ENCODE peak calls at places on chromosomes 2 and 18, in five cellular contexts. One of them, this sample, is unnamed.

GRCh38 chr2:71526131-71526530 is 72.8 kb downstream of the DYSF start:
- DNase-seq in activated CD4-positive, alpha-beta memory T cell treated with anti-CD3 and anti-CD28 coated beads, Interleukin-2, amount 10 ng/mL, durations not matched to agents 7 days and 5 days: no peak
- DNase-seq in stimulated activated CD4-positive, alpha-beta T cell treated with anti-CD3 and anti-CD28 coated beads, Interleukin-1b, Interleukin-23, amount 100 ng/mL, for 24 hours: no peak
- DNase-seq in activated T-helper 1 cell treated with Interleukin-2 at 50 U/mL for 16 hours: no peak
- DNase-seq in AG08396: no peak
- DNase-seq in this sample: no peak

GRCh38 chr2:198054299-198054698 is 249.9 kb downstream of the PLCL1 start:
- DNase-seq in activated CD4-positive, alpha-beta memory T cell treated with anti-CD3 and anti-CD28 coated beads, Interleukin-2, amount 10 ng/mL, durations not matched to agents 7 days and 5 days: peak
- DNase-seq in stimulated activated CD4-positive, alpha-beta T cell treated with anti-CD3 and anti-CD28 coated beads, Interleukin-1b, Interleukin-23, amount 100 ng/mL, for 24 hours: peak
- DNase-seq in activated T-helper 1 cell treated with Interleukin-2 at 50 U/mL for 16 hours: peak
- DNase-seq in AG08396: peak
- DNase-seq in this sample: no peak

GRCh38 chr2:106961328-106961727 is 75.4 kb upstream of the ST6GAL2 start:
- DNase-seq in activated CD4-positive, alpha-beta memory T cell treated with anti-CD3 and anti-CD28 coated beads, Interleukin-2, amount 10 ng/mL, durations not matched to agents 7 days and 5 days: no peak
- DNase-seq in stimulated activated CD4-positive, alpha-beta T cell treated with anti-CD3 and anti-CD28 coated beads, Interleukin-1b, Interleukin-23, amount 100 ng/mL, for 24 hours: no peak
- DNase-seq in activated T-helper 1 cell treated with Interleukin-2 at 50 U/mL for 16 hours: no peak
- DNase-seq in AG08396: no peak
- DNase-seq in this sample: no peak

GRCh38 chr2:3462493-3463104 is 56.7 kb downstream of the ADI1 start:
- DNase-seq in activated CD4-positive, alpha-beta memory T cell treated with anti-CD3 and anti-CD28 coated beads, Interleukin-2, amount 10 ng/mL, durations not matched to agents 7 days and 5 days: no peak
- DNase-seq in stimulated activated CD4-positive, alpha-beta T cell treated with anti-CD3 and anti-CD28 coated beads, Interleukin-1b, Interleukin-23, amount 100 ng/mL, for 24 hours: no peak
- DNase-seq in activated T-helper 1 cell treated with Interleukin-2 at 50 U/mL for 16 hours: no peak
- DNase-seq in AG08396: no peak
- DNase-seq in this sample: no peak

GRCh38 chr18:32271649-32272324 is 81.9 kb downstream of the MEP1B start:
- DNase-seq in activated CD4-positive, alpha-beta memory T cell treated with anti-CD3 and anti-CD28 coated beads, Interleukin-2, amount 10 ng/mL, durations not matched to agents 7 days and 5 days: no peak
- DNase-seq in stimulated activated CD4-positive, alpha-beta T cell treated with anti-CD3 and anti-CD28 coated beads, Interleukin-1b, Interleukin-23, amount 100 ng/mL, for 24 hours: no peak
- DNase-seq in activated T-helper 1 cell treated with Interleukin-2 at 50 U/mL for 16 hours: no peak
- DNase-seq in AG08396: peak
- DNase-seq in this sample: peak

GRCh38 chr2:126949775-126950174 is 51.1 kb downstream of the TEX51 start:
- DNase-seq in activated CD4-positive, alpha-beta memory T cell treated with anti-CD3 and anti-CD28 coated beads, Interleukin-2, amount 10 ng/mL, durations not matched to agents 7 days and 5 days: no peak
- DNase-seq in stimulated activated CD4-positive, alpha-beta T cell treated with anti-CD3 and anti-CD28 coated beads, Interleukin-1b, Interleukin-23, amount 100 ng/mL, for 24 hours: no peak
- DNase-seq in activated T-helper 1 cell treated with Interleukin-2 at 50 U/mL for 16 hours: no peak
- DNase-seq in AG08396: no peak
- DNase-seq in this sample: no peak

GRCh38 chr2:131032393-131032836 is 60.8 kb downstream of the FAM168B start:
- DNase-seq in activated CD4-positive, alpha-beta memory T cell treated with anti-CD3 and anti-CD28 coated beads, Interleukin-2, amount 10 ng/mL, durations not matched to agents 7 days and 5 days: no peak
- DNase-seq in stimulated activated CD4-positive, alpha-beta T cell treated with anti-CD3 and anti-CD28 coated beads, Interleukin-1b, Interleukin-23, amount 100 ng/mL, for 24 hours: no peak
- DNase-seq in activated T-helper 1 cell treated with Interleukin-2 at 50 U/mL for 16 hours: no peak
- DNase-seq in AG08396: no peak
- DNase-seq in this sample: no peak

GRCh38 chr18:35479911-35480586 is 17.7 kb downstream of the INO80C start:
- DNase-seq in activated CD4-positive, alpha-beta memory T cell treated with anti-CD3 and anti-CD28 coated beads, Interleukin-2, amount 10 ng/mL, durations not matched to agents 7 days and 5 days: no peak
- DNase-seq in stimulated activated CD4-positive, alpha-beta T cell treated with anti-CD3 and anti-CD28 coated beads, Interleukin-1b, Interleukin-23, amount 100 ng/mL, for 24 hours: no peak
- DNase-seq in activated T-helper 1 cell treated with Interleukin-2 at 50 U/mL for 16 hours: no peak
- DNase-seq in AG08396: no peak
- DNase-seq in this sample: no peak

GRCh38 chr2:85769236-85769986 is 15.6 kb downstream of the ATOH8 start:
- DNase-seq in activated CD4-positive, alpha-beta memory T cell treated with anti-CD3 and anti-CD28 coated beads, Interleukin-2, amount 10 ng/mL, durations not matched to agents 7 days and 5 days: no peak
- DNase-seq in stimulated activated CD4-positive, alpha-beta T cell treated with anti-CD3 and anti-CD28 coated beads, Interleukin-1b, Interleukin-23, amount 100 ng/mL, for 24 hours: no peak
- DNase-seq in activated T-helper 1 cell treated with Interleukin-2 at 50 U/mL for 16 hours: no peak
- DNase-seq in AG08396: peak
- DNase-seq in this sample: no peak

GRCh38 chr2:39455826-39456225 is 18.7 kb upstream of the MAP4K3 start:
- DNase-seq in activated CD4-positive, alpha-beta memory T cell treated with anti-CD3 and anti-CD28 coated beads, Interleukin-2, amount 10 ng/mL, durations not matched to agents 7 days and 5 days: no peak
- DNase-seq in stimulated activated CD4-positive, alpha-beta T cell treated with anti-CD3 and anti-CD28 coated beads, Interleukin-1b, Interleukin-23, amount 100 ng/mL, for 24 hours: no peak
- DNase-seq in activated T-helper 1 cell treated with Interleukin-2 at 50 U/mL for 16 hours: no peak
- DNase-seq in AG08396: no peak
- DNase-seq in this sample: no peak

GRCh38 chr2:171712051-171712450 is 24.8 kb downstream of the DYNC1I2 start:
- DNase-seq in activated CD4-positive, alpha-beta memory T cell treated with anti-CD3 and anti-CD28 coated beads, Interleukin-2, amount 10 ng/mL, durations not matched to agents 7 days and 5 days: no peak
- DNase-seq in stimulated activated CD4-positive, alpha-beta T cell treated with anti-CD3 and anti-CD28 coated beads, Interleukin-1b, Interleukin-23, amount 100 ng/mL, for 24 hours: no peak
- DNase-seq in activated T-helper 1 cell treated with Interleukin-2 at 50 U/mL for 16 hours: no peak
- DNase-seq in AG08396: peak
- DNase-seq in this sample: peak

GRCh38 chr18:12820526-12820925 is 63.5 kb downstream of the PTPN2 start:
- DNase-seq in activated CD4-positive, alpha-beta memory T cell treated with anti-CD3 and anti-CD28 coated beads, Interleukin-2, amount 10 ng/mL, durations not matched to agents 7 days and 5 days: no peak
- DNase-seq in stimulated activated CD4-positive, alpha-beta T cell treated with anti-CD3 and anti-CD28 coated beads, Interleukin-1b, Interleukin-23, amount 100 ng/mL, for 24 hours: no peak
- DNase-seq in activated T-helper 1 cell treated with Interleukin-2 at 50 U/mL for 16 hours: no peak
- DNase-seq in AG08396: no peak
- DNase-seq in this sample: no peak

GRCh38 chr2:230048010-230048671 is 20.6 kb downstream of the SLC16A14 start:
- DNase-seq in activated CD4-positive, alpha-beta memory T cell treated with anti-CD3 and anti-CD28 coated beads, Interleukin-2, amount 10 ng/mL, durations not matched to agents 7 days and 5 days: no peak
- DNase-seq in stimulated activated CD4-positive, alpha-beta T cell treated with anti-CD3 and anti-CD28 coated beads, Interleukin-1b, Interleukin-23, amount 100 ng/mL, for 24 hours: no peak
- DNase-seq in activated T-helper 1 cell treated with Interleukin-2 at 50 U/mL for 16 hours: no peak
- DNase-seq in AG08396: no peak
- DNase-seq in this sample: no peak

GRCh38 chr18:23703057-23703986 is 14.1 kb downstream of the LAMA3 start:
- DNase-seq in activated CD4-positive, alpha-beta memory T cell treated with anti-CD3 and anti-CD28 coated beads, Interleukin-2, amount 10 ng/mL, durations not matched to agents 7 days and 5 days: peak
- DNase-seq in stimulated activated CD4-positive, alpha-beta T cell treated with anti-CD3 and anti-CD28 coated beads, Interleukin-1b, Interleukin-23, amount 100 ng/mL, for 24 hours: no peak
- DNase-seq in activated T-helper 1 cell treated with Interleukin-2 at 50 U/mL for 16 hours: no peak
- DNase-seq in AG08396: peak
- DNase-seq in this sample: peak

GRCh38 chr2:110991951-110992350 is 128.8 kb upstream of the BCL2L11 start:
- DNase-seq in activated CD4-positive, alpha-beta memory T cell treated with anti-CD3 and anti-CD28 coated beads, Interleukin-2, amount 10 ng/mL, durations not matched to agents 7 days and 5 days: no peak
- DNase-seq in stimulated activated CD4-positive, alpha-beta T cell treated with anti-CD3 and anti-CD28 coated beads, Interleukin-1b, Interleukin-23, amount 100 ng/mL, for 24 hours: no peak
- DNase-seq in activated T-helper 1 cell treated with Interleukin-2 at 50 U/mL for 16 hours: no peak
- DNase-seq in AG08396: no peak
- DNase-seq in this sample: no peak

GRCh38 chr2:210660-211059 is 53.2 kb downstream of the SH3YL1 start:
- DNase-seq in activated CD4-positive, alpha-beta memory T cell treated with anti-CD3 and anti-CD28 coated beads, Interleukin-2, amount 10 ng/mL, durations not matched to agents 7 days and 5 days: no peak
- DNase-seq in stimulated activated CD4-positive, alpha-beta T cell treated with anti-CD3 and anti-CD28 coated beads, Interleukin-1b, Interleukin-23, amount 100 ng/mL, for 24 hours: no peak
- DNase-seq in activated T-helper 1 cell treated with Interleukin-2 at 50 U/mL for 16 hours: no peak
- DNase-seq in AG08396: no peak
- DNase-seq in this sample: peak

GRCh38 chr2:161412346-161412745 is 3.8 kb upstream of the TBR1 start:
- DNase-seq in activated CD4-positive, alpha-beta memory T cell treated with anti-CD3 and anti-CD28 coated beads, Interleukin-2, amount 10 ng/mL, durations not matched to agents 7 days and 5 days: no peak
- DNase-seq in stimulated activated CD4-positive, alpha-beta T cell treated with anti-CD3 and anti-CD28 coated beads, Interleukin-1b, Interleukin-23, amount 100 ng/mL, for 24 hours: no peak
- DNase-seq in activated T-helper 1 cell treated with Interleukin-2 at 50 U/mL for 16 hours: no peak
- DNase-seq in AG08396: no peak
- DNase-seq in this sample: no peak

GRCh38 chr18:34651586-34652369 is 58.3 kb upstream of the DTNA start:
- DNase-seq in activated CD4-positive, alpha-beta memory T cell treated with anti-CD3 and anti-CD28 coated beads, Interleukin-2, amount 10 ng/mL, durations not matched to agents 7 days and 5 days: no peak
- DNase-seq in stimulated activated CD4-positive, alpha-beta T cell treated with anti-CD3 and anti-CD28 coated beads, Interleukin-1b, Interleukin-23, amount 100 ng/mL, for 24 hours: no peak
- DNase-seq in activated T-helper 1 cell treated with Interleukin-2 at 50 U/mL for 16 hours: no peak
- DNase-seq in AG08396: no peak
- DNase-seq in this sample: no peak

GRCh38 chr18:36450264-36450663 is 152.8 kb downstream of the FHOD3 start:
- DNase-seq in activated CD4-positive, alpha-beta memory T cell treated with anti-CD3 and anti-CD28 coated beads, Interleukin-2, amount 10 ng/mL, durations not matched to agents 7 days and 5 days: no peak
- DNase-seq in stimulated activated CD4-positive, alpha-beta T cell treated with anti-CD3 and anti-CD28 coated beads, Interleukin-1b, Interleukin-23, amount 100 ng/mL, for 24 hours: no peak
- DNase-seq in activated T-helper 1 cell treated with Interleukin-2 at 50 U/mL for 16 hours: no peak
- DNase-seq in AG08396: no peak
- DNase-seq in this sample: no peak

GRCh38 chr2:161332568-161332967 is 24.3 kb downstream of the PSMD14 start:
- DNase-seq in activated CD4-positive, alpha-beta memory T cell treated with anti-CD3 and anti-CD28 coated beads, Interleukin-2, amount 10 ng/mL, durations not matched to agents 7 days and 5 days: no peak
- DNase-seq in stimulated activated CD4-positive, alpha-beta T cell treated with anti-CD3 and anti-CD28 coated beads, Interleukin-1b, Interleukin-23, amount 100 ng/mL, for 24 hours: no peak
- DNase-seq in activated T-helper 1 cell treated with Interleukin-2 at 50 U/mL for 16 hours: no peak
- DNase-seq in AG08396: no peak
- DNase-seq in this sample: no peak

GRCh38 chr2:229880892-229881553 is 40.8 kb downstream of the TRIP12 start:
- DNase-seq in activated CD4-positive, alpha-beta memory T cell treated with anti-CD3 and anti-CD28 coated beads, Interleukin-2, amount 10 ng/mL, durations not matched to agents 7 days and 5 days: no peak
- DNase-seq in stimulated activated CD4-positive, alpha-beta T cell treated with anti-CD3 and anti-CD28 coated beads, Interleukin-1b, Interleukin-23, amount 100 ng/mL, for 24 hours: no peak
- DNase-seq in activated T-helper 1 cell treated with Interleukin-2 at 50 U/mL for 16 hours: no peak
- DNase-seq in AG08396: no peak
- DNase-seq in this sample: no peak

GRCh38 chr2:41735446-41735845 is 312.4 kb upstream of the PKDCC start:
- DNase-seq in activated CD4-positive, alpha-beta memory T cell treated with anti-CD3 and anti-CD28 coated beads, Interleukin-2, amount 10 ng/mL, durations not matched to agents 7 days and 5 days: no peak
- DNase-seq in stimulated activated CD4-positive, alpha-beta T cell treated with anti-CD3 and anti-CD28 coated beads, Interleukin-1b, Interleukin-23, amount 100 ng/mL, for 24 hours: no peak
- DNase-seq in activated T-helper 1 cell treated with Interleukin-2 at 50 U/mL for 16 hours: no peak
- DNase-seq in AG08396: no peak
- DNase-seq in this sample: no peak

GRCh38 chr2:11244091-11244826 is 89.0 kb downstream of the SLC66A3 start:
- DNase-seq in activated CD4-positive, alpha-beta memory T cell treated with anti-CD3 and anti-CD28 coated beads, Interleukin-2, amount 10 ng/mL, durations not matched to agents 7 days and 5 days: no peak
- DNase-seq in stimulated activated CD4-positive, alpha-beta T cell treated with anti-CD3 and anti-CD28 coated beads, Interleukin-1b, Interleukin-23, amount 100 ng/mL, for 24 hours: no peak
- DNase-seq in activated T-helper 1 cell treated with Interleukin-2 at 50 U/mL for 16 hours: no peak
- DNase-seq in AG08396: no peak
- DNase-seq in this sample: no peak

GRCh38 chr2:58350484-58350883 is 109.4 kb upstream of the FANCL start:
- DNase-seq in activated CD4-positive, alpha-beta memory T cell treated with anti-CD3 and anti-CD28 coated beads, Interleukin-2, amount 10 ng/mL, durations not matched to agents 7 days and 5 days: no peak
- DNase-seq in stimulated activated CD4-positive, alpha-beta T cell treated with anti-CD3 and anti-CD28 coated beads, Interleukin-1b, Interleukin-23, amount 100 ng/mL, for 24 hours: no peak
- DNase-seq in activated T-helper 1 cell treated with Interleukin-2 at 50 U/mL for 16 hours: no peak
- DNase-seq in AG08396: no peak
- DNase-seq in this sample: no peak

GRCh38 chr2:197515277-197515797 is 529 bp upstream of the MOB4 start:
- DNase-seq in activated CD4-positive, alpha-beta memory T cell treated with anti-CD3 and anti-CD28 coated beads, Interleukin-2, amount 10 ng/mL, durations not matched to agents 7 days and 5 days: no peak
- DNase-seq in stimulated activated CD4-positive, alpha-beta T cell treated with anti-CD3 and anti-CD28 coated beads, Interleukin-1b, Interleukin-23, amount 100 ng/mL, for 24 hours: no peak
- DNase-seq in activated T-helper 1 cell treated with Interleukin-2 at 50 U/mL for 16 hours: no peak
- DNase-seq in AG08396: no peak
- DNase-seq in this sample: peak

GRCh38 chr2:101710690-101711318 is 13.3 kb downstream of the MAP4K4 start:
- DNase-seq in activated CD4-positive, alpha-beta memory T cell treated with anti-CD3 and anti-CD28 coated beads, Interleukin-2, amount 10 ng/mL, durations not matched to agents 7 days and 5 days: no peak
- DNase-seq in stimulated activated CD4-positive, alpha-beta T cell treated with anti-CD3 and anti-CD28 coated beads, Interleukin-1b, Interleukin-23, amount 100 ng/mL, for 24 hours: no peak
- DNase-seq in activated T-helper 1 cell treated with Interleukin-2 at 50 U/mL for 16 hours: no peak
- DNase-seq in AG08396: peak
- DNase-seq in this sample: peak

GRCh38 chr2:36387258-36387916 is 31.8 kb downstream of the CRIM1 start:
- DNase-seq in activated CD4-positive, alpha-beta memory T cell treated with anti-CD3 and anti-CD28 coated beads, Interleukin-2, amount 10 ng/mL, durations not matched to agents 7 days and 5 days: no peak
- DNase-seq in stimulated activated CD4-positive, alpha-beta T cell treated with anti-CD3 and anti-CD28 coated beads, Interleukin-1b, Interleukin-23, amount 100 ng/mL, for 24 hours: no peak
- DNase-seq in activated T-helper 1 cell treated with Interleukin-2 at 50 U/mL for 16 hours: no peak
- DNase-seq in AG08396: no peak
- DNase-seq in this sample: no peak

GRCh38 chr2:222076978-222077690 is 221.7 kb downstream of the PAX3 start:
- DNase-seq in activated CD4-positive, alpha-beta memory T cell treated with anti-CD3 and anti-CD28 coated beads, Interleukin-2, amount 10 ng/mL, durations not matched to agents 7 days and 5 days: no peak
- DNase-seq in stimulated activated CD4-positive, alpha-beta T cell treated with anti-CD3 and anti-CD28 coated beads, Interleukin-1b, Interleukin-23, amount 100 ng/mL, for 24 hours: no peak
- DNase-seq in activated T-helper 1 cell treated with Interleukin-2 at 50 U/mL for 16 hours: no peak
- DNase-seq in AG08396: no peak
- DNase-seq in this sample: no peak

GRCh38 chr18:58176915-58177717 is 133.1 kb downstream of the NEDD4L start:
- DNase-seq in activated CD4-positive, alpha-beta memory T cell treated with anti-CD3 and anti-CD28 coated beads, Interleukin-2, amount 10 ng/mL, durations not matched to agents 7 days and 5 days: no peak
- DNase-seq in stimulated activated CD4-positive, alpha-beta T cell treated with anti-CD3 and anti-CD28 coated beads, Interleukin-1b, Interleukin-23, amount 100 ng/mL, for 24 hours: no peak
- DNase-seq in activated T-helper 1 cell treated with Interleukin-2 at 50 U/mL for 16 hours: no peak
- DNase-seq in AG08396: peak
- DNase-seq in this sample: no peak

GRCh38 chr2:28445448-28446258 is 50.2 kb upstream of the PLB1 start:
- DNase-seq in activated CD4-positive, alpha-beta memory T cell treated with anti-CD3 and anti-CD28 coated beads, Interleukin-2, amount 10 ng/mL, durations not matched to agents 7 days and 5 days: peak
- DNase-seq in stimulated activated CD4-positive, alpha-beta T cell treated with anti-CD3 and anti-CD28 coated beads, Interleukin-1b, Interleukin-23, amount 100 ng/mL, for 24 hours: peak
- DNase-seq in activated T-helper 1 cell treated with Interleukin-2 at 50 U/mL for 16 hours: no peak
- DNase-seq in AG08396: peak
- DNase-seq in this sample: peak

GRCh38 chr2:127358044-127358443 is 29.7 kb downstream of the MAP3K2 start:
- DNase-seq in activated CD4-positive, alpha-beta memory T cell treated with anti-CD3 and anti-CD28 coated beads, Interleukin-2, amount 10 ng/mL, durations not matched to agents 7 days and 5 days: no peak
- DNase-seq in stimulated activated CD4-positive, alpha-beta T cell treated with anti-CD3 and anti-CD28 coated beads, Interleukin-1b, Interleukin-23, amount 100 ng/mL, for 24 hours: no peak
- DNase-seq in activated T-helper 1 cell treated with Interleukin-2 at 50 U/mL for 16 hours: no peak
- DNase-seq in AG08396: no peak
- DNase-seq in this sample: no peak

GRCh38 chr18:59957957-59958356 is 58.2 kb downstream of the PMAIP1 start:
- DNase-seq in activated CD4-positive, alpha-beta memory T cell treated with anti-CD3 and anti-CD28 coated beads, Interleukin-2, amount 10 ng/mL, durations not matched to agents 7 days and 5 days: no peak
- DNase-seq in stimulated activated CD4-positive, alpha-beta T cell treated with anti-CD3 and anti-CD28 coated beads, Interleukin-1b, Interleukin-23, amount 100 ng/mL, for 24 hours: no peak
- DNase-seq in activated T-helper 1 cell treated with Interleukin-2 at 50 U/mL for 16 hours: no peak
- DNase-seq in AG08396: peak
- DNase-seq in this sample: peak

GRCh38 chr2:102016399-102016955 is 24.7 kb downstream of the IL1R2 start:
- DNase-seq in activated CD4-positive, alpha-beta memory T cell treated with anti-CD3 and anti-CD28 coated beads, Interleukin-2, amount 10 ng/mL, durations not matched to agents 7 days and 5 days: no peak
- DNase-seq in stimulated activated CD4-positive, alpha-beta T cell treated with anti-CD3 and anti-CD28 coated beads, Interleukin-1b, Interleukin-23, amount 100 ng/mL, for 24 hours: no peak
- DNase-seq in activated T-helper 1 cell treated with Interleukin-2 at 50 U/mL for 16 hours: no peak
- DNase-seq in AG08396: no peak
- DNase-seq in this sample: peak

GRCh38 chr2:237952851-237953250 is 14.0 kb upstream of the UBE2F start:
- DNase-seq in activated CD4-positive, alpha-beta memory T cell treated with anti-CD3 and anti-CD28 coated beads, Interleukin-2, amount 10 ng/mL, durations not matched to agents 7 days and 5 days: no peak
- DNase-seq in stimulated activated CD4-positive, alpha-beta T cell treated with anti-CD3 and anti-CD28 coated beads, Interleukin-1b, Interleukin-23, amount 100 ng/mL, for 24 hours: no peak
- DNase-seq in activated T-helper 1 cell treated with Interleukin-2 at 50 U/mL for 16 hours: no peak
- DNase-seq in AG08396: no peak
- DNase-seq in this sample: no peak

GRCh38 chr18:9726175-9726574 is 18.1 kb downstream of the RAB31 start:
- DNase-seq in activated CD4-positive, alpha-beta memory T cell treated with anti-CD3 and anti-CD28 coated beads, Interleukin-2, amount 10 ng/mL, durations not matched to agents 7 days and 5 days: no peak
- DNase-seq in stimulated activated CD4-positive, alpha-beta T cell treated with anti-CD3 and anti-CD28 coated beads, Interleukin-1b, Interleukin-23, amount 100 ng/mL, for 24 hours: no peak
- DNase-seq in activated T-helper 1 cell treated with Interleukin-2 at 50 U/mL for 16 hours: no peak
- DNase-seq in AG08396: no peak
- DNase-seq in this sample: no peak

GRCh38 chr2:46489430-46489829 is 10.1 kb downstream of the TMEM247 start:
- DNase-seq in activated CD4-positive, alpha-beta memory T cell treated with anti-CD3 and anti-CD28 coated beads, Interleukin-2, amount 10 ng/mL, durations not matched to agents 7 days and 5 days: no peak
- DNase-seq in stimulated activated CD4-positive, alpha-beta T cell treated with anti-CD3 and anti-CD28 coated beads, Interleukin-1b, Interleukin-23, amount 100 ng/mL, for 24 hours: no peak
- DNase-seq in activated T-helper 1 cell treated with Interleukin-2 at 50 U/mL for 16 hours: no peak
- DNase-seq in AG08396: no peak
- DNase-seq in this sample: no peak